ENCODE peak calls at places on chromosomes 12 and 14, in ten cellular contexts. One of them, this sample, is unnamed.

GRCh38 chr14:100708349-100709217 is 18.1 kb upstream of the DLK1 start:
- DNase-seq in central memory CD4-positive, alpha-beta T cell: no peak
- DNase-seq in A172: no peak
- DNase-seq in NCI-H345: peak
- DNase-seq in endothelial cell: no peak
- DNase-seq in RPMI7951: no peak
- DNase-seq in sigmoid colon: peak
- DNase-seq in NCI-H1417 treated with DMSO at 0.1 percent for 48 hours: no peak
- DNase-seq in BE2C: peak
- DNase-seq in CD8-positive, alpha-beta memory T cell: no peak
- DNase-seq in this sample: peak

GRCh38 chr14:61525293-61526011 is 169.9 kb upstream of the HIF1A start:
- DNase-seq in A172: peak
- DNase-seq in NCI-H1417 treated with DMSO at 0.1 percent for 48 hours: no peak
- DNase-seq in BE2C: peak
- DNase-seq in CD8-positive, alpha-beta memory T cell: peak
- DNase-seq in NCI-H345: no peak
- DNase-seq in central memory CD4-positive, alpha-beta T cell: peak
- DNase-seq in endothelial cell: no peak
- DNase-seq in RPMI7951: peak
- DNase-seq in sigmoid colon: peak
- DNase-seq in this sample: no peak

GRCh38 chr12:46217686-46218508 is 50.9 kb downstream of the SLC38A1 start:
- DNase-seq in NCI-H345: no peak
- DNase-seq in sigmoid colon: no peak
- DNase-seq in A172: no peak
- DNase-seq in CD8-positive, alpha-beta memory T cell: peak
- DNase-seq in NCI-H1417 treated with DMSO at 0.1 percent for 48 hours: no peak
- DNase-seq in central memory CD4-positive, alpha-beta T cell: peak
- DNase-seq in BE2C: no peak
- DNase-seq in RPMI7951: no peak
- DNase-seq in endothelial cell: no peak
- DNase-seq in this sample: no peak

GRCh38 chr12:122471324-122472226 is 29.2 kb downstream of the ZCCHC8 start:
- DNase-seq in NCI-H345: peak
- DNase-seq in A172: peak
- DNase-seq in BE2C: no peak
- DNase-seq in RPMI7951: peak
- DNase-seq in sigmoid colon: no peak
- DNase-seq in endothelial cell: no peak
- DNase-seq in central memory CD4-positive, alpha-beta T cell: peak
- DNase-seq in CD8-positive, alpha-beta memory T cell: no peak
- DNase-seq in NCI-H1417 treated with DMSO at 0.1 percent for 48 hours: no peak
- DNase-seq in this sample: no peak

GRCh38 chr14:74670726-74671125 is 42.2 kb downstream of the AREL1 start:
- DNase-seq in central memory CD4-positive, alpha-beta T cell: no peak
- DNase-seq in NCI-H1417 treated with DMSO at 0.1 percent for 48 hours: no peak
- DNase-seq in A172: peak
- DNase-seq in RPMI7951: peak
- DNase-seq in endothelial cell: no peak
- DNase-seq in sigmoid colon: no peak
- DNase-seq in NCI-H345: no peak
- DNase-seq in BE2C: no peak
- DNase-seq in CD8-positive, alpha-beta memory T cell: no peak
- DNase-seq in this sample: no peak

GRCh38 chr12:45268672-45269406 is 52.9 kb downstream of the ANO6 start:
- DNase-seq in endothelial cell: peak
- DNase-seq in NCI-H345: no peak
- DNase-seq in RPMI7951: peak
- DNase-seq in BE2C: peak
- DNase-seq in CD8-positive, alpha-beta memory T cell: no peak
- DNase-seq in central memory CD4-positive, alpha-beta T cell: no peak
- DNase-seq in sigmoid colon: peak
- DNase-seq in NCI-H1417 treated with DMSO at 0.1 percent for 48 hours: no peak
- DNase-seq in A172: peak
- DNase-seq in this sample: peak

GRCh38 chr14:57560681-57561080 is 67.0 kb upstream of the CCDC198 start:
- DNase-seq in NCI-H1417 treated with DMSO at 0.1 percent for 48 hours: no peak
- DNase-seq in CD8-positive, alpha-beta memory T cell: no peak
- DNase-seq in A172: no peak
- DNase-seq in BE2C: no peak
- DNase-seq in NCI-H345: no peak
- DNase-seq in RPMI7951: no peak
- DNase-seq in sigmoid colon: no peak
- DNase-seq in central memory CD4-positive, alpha-beta T cell: no peak
- DNase-seq in endothelial cell: no peak
- DNase-seq in this sample: no peak

GRCh38 chr14:68682166-68683103 is 110.4 kb downstream of the ZFP36L1 start:
- DNase-seq in NCI-H345: no peak
- DNase-seq in A172: peak
- DNase-seq in BE2C: no peak
- DNase-seq in endothelial cell: no peak
- DNase-seq in RPMI7951: peak
- DNase-seq in central memory CD4-positive, alpha-beta T cell: peak
- DNase-seq in NCI-H1417 treated with DMSO at 0.1 percent for 48 hours: no peak
- DNase-seq in CD8-positive, alpha-beta memory T cell: no peak
- DNase-seq in sigmoid colon: peak
- DNase-seq in this sample: no peak

GRCh38 chr12:12456637-12457036 is 99.8 kb downstream of the BORCS5 start:
- DNase-seq in RPMI7951: no peak
- DNase-seq in CD8-positive, alpha-beta memory T cell: no peak
- DNase-seq in A172: no peak
- DNase-seq in sigmoid colon: no peak
- DNase-seq in NCI-H1417 treated with DMSO at 0.1 percent for 48 hours: no peak
- DNase-seq in NCI-H345: no peak
- DNase-seq in endothelial cell: no peak
- DNase-seq in central memory CD4-positive, alpha-beta T cell: peak
- DNase-seq in BE2C: no peak
- DNase-seq in this sample: no peak

GRCh38 chr12:113980537-113981337 is 14.6 kb upstream of the RBM19 start:
- DNase-seq in central memory CD4-positive, alpha-beta T cell: no peak
- DNase-seq in NCI-H1417 treated with DMSO at 0.1 percent for 48 hours: peak
- DNase-seq in BE2C: peak
- DNase-seq in NCI-H345: peak
- DNase-seq in A172: peak
- DNase-seq in CD8-positive, alpha-beta memory T cell: no peak
- DNase-seq in endothelial cell: peak
- DNase-seq in sigmoid colon: no peak
- DNase-seq in RPMI7951: peak
- DNase-seq in this sample: peak

GRCh38 chr14:104593241-104593701 is 11.3 kb downstream of the TMEM179 start:
- DNase-seq in central memory CD4-positive, alpha-beta T cell: no peak
- DNase-seq in sigmoid colon: no peak
- DNase-seq in NCI-H1417 treated with DMSO at 0.1 percent for 48 hours: no peak
- DNase-seq in CD8-positive, alpha-beta memory T cell: no peak
- DNase-seq in BE2C: peak
- DNase-seq in A172: no peak
- DNase-seq in endothelial cell: no peak
- DNase-seq in RPMI7951: no peak
- DNase-seq in NCI-H345: no peak
- DNase-seq in this sample: no peak

GRCh38 chr14:35234007-35234406 is 58.2 kb upstream of the PSMA6 start:
- DNase-seq in central memory CD4-positive, alpha-beta T cell: no peak
- DNase-seq in sigmoid colon: no peak
- DNase-seq in NCI-H1417 treated with DMSO at 0.1 percent for 48 hours: no peak
- DNase-seq in endothelial cell: no peak
- DNase-seq in BE2C: no peak
- DNase-seq in A172: no peak
- DNase-seq in NCI-H345: no peak
- DNase-seq in RPMI7951: peak
- DNase-seq in CD8-positive, alpha-beta memory T cell: no peak
- DNase-seq in this sample: no peak

GRCh38 chr14:24911324-24912095 is 138.4 kb downstream of the STXBP6 start:
- DNase-seq in NCI-H1417 treated with DMSO at 0.1 percent for 48 hours: no peak
- DNase-seq in endothelial cell: no peak
- DNase-seq in RPMI7951: peak
- DNase-seq in NCI-H345: peak
- DNase-seq in A172: peak
- DNase-seq in sigmoid colon: no peak
- DNase-seq in BE2C: no peak
- DNase-seq in central memory CD4-positive, alpha-beta T cell: no peak
- DNase-seq in CD8-positive, alpha-beta memory T cell: no peak
- DNase-seq in this sample: no peak

GRCh38 chr14:52413729-52414453 is 99.8 kb downstream of the PTGER2 start:
- DNase-seq in NCI-H345: no peak
- DNase-seq in sigmoid colon: no peak
- DNase-seq in endothelial cell: no peak
- DNase-seq in CD8-positive, alpha-beta memory T cell: no peak
- DNase-seq in NCI-H1417 treated with DMSO at 0.1 percent for 48 hours: no peak
- DNase-seq in BE2C: no peak
- DNase-seq in A172: no peak
- DNase-seq in RPMI7951: no peak
- DNase-seq in central memory CD4-positive, alpha-beta T cell: no peak
- DNase-seq in this sample: no peak

GRCh38 chr12:44225128-44225527 is 389.2 kb downstream of the TMEM117 start:
- DNase-seq in endothelial cell: no peak
- DNase-seq in NCI-H1417 treated with DMSO at 0.1 percent for 48 hours: no peak
- DNase-seq in sigmoid colon: no peak
- DNase-seq in RPMI7951: no peak
- DNase-seq in A172: no peak
- DNase-seq in NCI-H345: no peak
- DNase-seq in BE2C: no peak
- DNase-seq in CD8-positive, alpha-beta memory T cell: no peak
- DNase-seq in central memory CD4-positive, alpha-beta T cell: no peak
- DNase-seq in this sample: no peak

GRCh38 chr14:99415496-99416281 is 65.0 kb downstream of the SETD3 start:
- DNase-seq in sigmoid colon: no peak
- DNase-seq in NCI-H1417 treated with DMSO at 0.1 percent for 48 hours: peak
- DNase-seq in RPMI7951: peak
- DNase-seq in A172: peak
- DNase-seq in endothelial cell: peak
- DNase-seq in BE2C: peak
- DNase-seq in CD8-positive, alpha-beta memory T cell: peak
- DNase-seq in NCI-H345: peak
- DNase-seq in central memory CD4-positive, alpha-beta T cell: peak
- DNase-seq in this sample: peak

GRCh38 chr14:53285806-53286205 is 132.7 kb upstream of the DDHD1 start:
- DNase-seq in NCI-H1417 treated with DMSO at 0.1 percent for 48 hours: no peak
- DNase-seq in NCI-H345: no peak
- DNase-seq in sigmoid colon: no peak
- DNase-seq in CD8-positive, alpha-beta memory T cell: no peak
- DNase-seq in RPMI7951: peak
- DNase-seq in central memory CD4-positive, alpha-beta T cell: no peak
- DNase-seq in A172: no peak
- DNase-seq in endothelial cell: no peak
- DNase-seq in BE2C: no peak
- DNase-seq in this sample: no peak

GRCh38 chr14:53110103-53110502 is 43.0 kb downstream of the DDHD1 start:
- DNase-seq in NCI-H1417 treated with DMSO at 0.1 percent for 48 hours: no peak
- DNase-seq in RPMI7951: no peak
- DNase-seq in sigmoid colon: no peak
- DNase-seq in central memory CD4-positive, alpha-beta T cell: no peak
- DNase-seq in BE2C: no peak
- DNase-seq in NCI-H345: no peak
- DNase-seq in A172: no peak
- DNase-seq in endothelial cell: no peak
- DNase-seq in CD8-positive, alpha-beta memory T cell: no peak
- DNase-seq in this sample: no peak

GRCh38 chr12:51662728-51663154 is 71.7 kb downstream of the SCN8A start:
- DNase-seq in A172: no peak
- DNase-seq in NCI-H1417 treated with DMSO at 0.1 percent for 48 hours: no peak
- DNase-seq in sigmoid colon: no peak
- DNase-seq in central memory CD4-positive, alpha-beta T cell: no peak
- DNase-seq in RPMI7951: no peak
- DNase-seq in NCI-H345: no peak
- DNase-seq in BE2C: no peak
- DNase-seq in endothelial cell: no peak
- DNase-seq in CD8-positive, alpha-beta memory T cell: no peak
- DNase-seq in this sample: no peak

GRCh38 chr12:75481774-75482173 is 1.2 kb downstream of the GLIPR1 start:
- DNase-seq in A172: peak
- DNase-seq in central memory CD4-positive, alpha-beta T cell: peak
- DNase-seq in sigmoid colon: no peak
- DNase-seq in RPMI7951: peak
- DNase-seq in NCI-H1417 treated with DMSO at 0.1 percent for 48 hours: no peak
- DNase-seq in NCI-H345: no peak
- DNase-seq in BE2C: no peak
- DNase-seq in CD8-positive, alpha-beta memory T cell: no peak
- DNase-seq in endothelial cell: no peak
- DNase-seq in this sample: no peak